ENCODE peak calls at places on chromosome 15, in six cellular contexts. D is left colon; K is astrocyte of the spinal cord; S is GM03348; B is stimulated activated CD8-positive, alpha-beta memory T cell treated with anti-CD3 and anti-CD28 coated beads, Interleukin-7, amount 100 ng/mL, for 24 hours; Q is stimulated activated CD4-positive, alpha-beta T cell treated with anti-CD3 and anti-CD28 coated beads, Interleukin-2, amount 100 ng/mL, for 48 hours. J is an unnamed sample.

GRCh38 chr15:70036585-70037343 is 61.0 kb downstream of the TLE3 start:
- DNase-seq in S (no peak), B (no peak), D (peak), K (no peak), Q (no peak), J (no peak)

GRCh38 chr15:92453611-92454010 is 59.9 kb downstream of the ST8SIA2 start:
- DNase-seq in S (no peak), D (no peak), Q (no peak), B (no peak), K (no peak), J (no peak)

GRCh38 chr15:42088801-42089640 is 5.3 kb downstream of the PLA2G4D start:
- DNase-seq in D (no peak), Q (no peak), B (no peak), K (no peak), S (no peak), J (no peak)

GRCh38 chr15:76235186-76235826 is 76.0 kb downstream of the ETFA start:
- DNase-seq in S (peak), D (no peak), B (no peak), K (peak), Q (no peak), J (peak)

GRCh38 chr15:46089438-46090044 is 454.7 kb downstream of the SQOR start:
- DNase-seq in D (no peak), K (no peak), Q (no peak), S (no peak), B (no peak), J (no peak)

GRCh38 chr15:39828374-39828931 is 45.8 kb upstream of the FSIP1 start:
- DNase-seq in B (no peak), S (no peak), D (peak), K (peak), Q (no peak), J (peak)

GRCh38 chr15:44798815-44799214 is 62.5 kb downstream of the TRIM69 start:
- DNase-seq in K (no peak), Q (no peak), B (no peak), D (no peak), S (peak), J (peak)

GRCh38 chr15:37981781-37982180 is 47.3 kb downstream of the TMCO5A start:
- DNase-seq in Q (no peak), B (no peak), K (peak), D (no peak), S (peak), J (peak)

GRCh38 chr15:58530056-58530590 is 98.3 kb downstream of the LIPC start:
- DNase-seq in S (no peak), D (no peak), K (no peak), Q (no peak), B (no peak), J (no peak)

GRCh38 chr15:77457619-77458265 is 37.1 kb downstream of the HMG20A start:
- DNase-seq in S (peak), B (no peak), D (no peak), Q (no peak), K (peak), J (peak)